ENCODE peak calls at places on chromosomes 3 and 15, in seven cellular contexts. A is right lobe of liver, W is BJ, U is transverse colon, M is GM13976, G is omental fat pad, T is fibroblast of pulmonary artery. X is an unnamed sample.

GRCh38 chr3:56269755-56270154 is 198.5 kb downstream of the ERC2 start:
- DNase-seq in W (no peak), G (no peak), M (no peak), A (no peak), U (no peak), T (peak; percentile 67), X (no peak)

GRCh38 chr3:192831111-192831644 is 86.5 kb downstream of the MB21D2 start:
- DNase-seq in A (no peak), M (no peak), T (peak; percentile 82), G (no peak), U (no peak), W (no peak), X (no peak)

GRCh38 chr3:48561045-48561736 is 2.4 kb downstream of the UCN2 start:
- DNase-seq in G (peak; percentile 38), M (peak; percentile 79), A (peak; percentile 60), W (no peak), T (peak; percentile 47), U (peak; percentile 61), X (peak; percentile 66)

GRCh38 chr15:40957041-40957555 is 3.8 kb downstream of the CHAC1 start:
- DNase-seq in T (no peak), W (no peak), A (no peak), G (no peak), U (no peak), M (no peak), X (no peak)

GRCh38 chr3:194095464-194095863 is 40.5 kb upstream of the HES1 start:
- DNase-seq in A (peak; percentile 85), G (no peak), W (no peak), U (peak; percentile 71), M (no peak), T (peak; percentile 23), X (peak; percentile 23)

GRCh38 chr15:48962662-48963523 is 826 bp downstream of the SHC4 start:
- DNase-seq in T (peak; percentile 59), U (no peak), W (no peak), M (peak; percentile 32), A (peak; percentile 50), G (no peak), X (peak; percentile 33)

GRCh38 chr3:152444029-152444641 is 175.4 kb downstream of the MBNL1 start:
- DNase-seq in W (peak; percentile 21), M (peak; percentile 31), G (no peak), A (no peak), T (peak; percentile 82), U (no peak), X (no peak)

GRCh38 chr15:72787521-72787920 is 4.0 kb upstream of the ADPGK start:
- DNase-seq in U (no peak), W (no peak), G (no peak), M (no peak), T (no peak), A (no peak), X (no peak)

GRCh38 chr15:69887018-69887417 is 210.7 kb downstream of the TLE3 start:
- DNase-seq in G (no peak), M (no peak), A (no peak), U (no peak), T (no peak), W (no peak), X (no peak)

GRCh38 chr15:94793641-94794040 is 562.3 kb downstream of the MCTP2 start:
- DNase-seq in M (no peak), U (no peak), A (no peak), G (no peak), W (no peak), T (no peak), X (no peak)

GRCh38 chr3:89606151-89606550 is 498.7 kb downstream of the EPHA3 start:
- DNase-seq in G (no peak), U (no peak), A (no peak), M (no peak), T (peak; percentile 2), W (no peak), X (no peak)

GRCh38 chr3:149547954-149548728 is 73.6 kb downstream of the TM4SF4 start:
- DNase-seq in U (peak; percentile 51), T (peak; percentile 92), M (no peak), A (peak; percentile 47), W (peak; percentile 32), G (no peak), X (no peak)

GRCh38 chr15:59245583-59245982 is 38.9 kb downstream of the LDHAL6B start:
- DNase-seq in M (no peak), G (no peak), U (no peak), T (no peak), W (no peak), A (no peak), X (no peak)

GRCh38 chr3:61250784-61251173 is 473 bp downstream of the FHIT start:
- DNase-seq in W (no peak), A (peak; percentile 38), U (peak; percentile 40), T (no peak), M (peak; percentile 39), G (no peak), X (peak; percentile 61)

GRCh38 chr3:126136428-126137220 is 43.8 kb downstream of the ALDH1L1 start:
- DNase-seq in A (peak; percentile 8), M (no peak), U (peak; percentile 4), T (no peak), W (no peak), G (no peak), X (no peak)

GRCh38 chr3:39541917-39542329 is 74.4 kb downstream of the MOBP start:
- DNase-seq in G (no peak), T (peak; percentile 56), M (no peak), A (no peak), U (no peak), W (no peak), X (no peak)

GRCh38 chr15:39025331-39025730 is 460.7 kb upstream of the RASGRP1 start:
- DNase-seq in W (peak; percentile 28), G (no peak), A (no peak), U (no peak), T (peak; percentile 13), M (no peak), X (no peak)

GRCh38 chr15:62363913-62364312 is 198.8 kb upstream of the C2CD4B start:
- DNase-seq in A (no peak), T (no peak), U (no peak), M (no peak), G (no peak), W (no peak), X (no peak)

GRCh38 chr15:85821545-85821944 is 26.8 kb upstream of the KLHL25 start:
- DNase-seq in G (no peak), W (no peak), A (no peak), T (no peak), U (no peak), M (no peak), X (no peak)

GRCh38 chr3:50627407-50628051 is 10.6 kb downstream of the MAPKAPK3 start:
- DNase-seq in G (no peak), A (no peak), T (peak; percentile 34), W (no peak), M (peak; percentile 56), U (no peak), X (peak; percentile 51)

GRCh38 chr15:50476143-50476542 is 51.9 kb downstream of the USP8 start:
- DNase-seq in T (no peak), G (no peak), A (no peak), M (no peak), W (no peak), U (no peak), X (no peak)

GRCh38 chr15:70505971-70506887 is 257.1 kb downstream of the UACA start:
- DNase-seq in G (no peak), U (no peak), T (no peak), A (no peak), M (no peak), W (no peak), X (no peak)

GRCh38 chr3:72594615-72595215 is 253.5 kb downstream of the SHQ1 start:
- DNase-seq in W (no peak), T (no peak), A (no peak), G (no peak), U (no peak), M (no peak), X (no peak)

GRCh38 chr15:78930577-78931388 is 14.1 kb downstream of the CTSH start:
- DNase-seq in M (no peak), T (peak; percentile 74), A (peak; percentile 67), W (peak; percentile 87), G (no peak), U (no peak), X (no peak)

GRCh38 chr3:136070953-136071949 is 105.7 kb downstream of the PPP2R3A start:
- DNase-seq in M (no peak), T (peak; percentile 87), G (no peak), U (no peak), A (no peak), W (peak; percentile 80), X (no peak)

GRCh38 chr3:46693038-46693896 is at the start of gene ALS2CL:
- DNase-seq in A (peak; percentile 75), M (peak; percentile 79), T (no peak), U (peak; percentile 81), G (peak; percentile 27), W (no peak), X (peak; percentile 62)

GRCh38 chr3:116863842-116864626 is 154.5 kb downstream of the TUSC7 start:
- DNase-seq in A (no peak), T (peak; percentile 65), G (no peak), W (no peak), M (peak; percentile 4), U (no peak), X (no peak)
- TF ChIP-seq CTCF in A (no peak), T (peak; percentile 49), G (no peak), W (peak; percentile 40), M (peak; percentile 24), U (peak; percentile 31), X (no peak)

GRCh38 chr3:63576826-63577225 is 75.6 kb upstream of the SNTN start:
- DNase-seq in G (no peak), W (no peak), T (no peak), U (no peak), M (no peak), A (no peak), X (no peak)
- TF ChIP-seq CTCF in G (no peak), W (no peak), T (no peak), U (no peak), M (no peak), A (no peak), X (no peak)

GRCh38 chr3:65170357-65171090 is 482.7 kb upstream of the ADAMTS9 start:
- DNase-seq in W (peak; percentile 26), G (peak; percentile 85), A (peak; percentile 56), M (no peak), U (peak; percentile 76), T (peak; percentile 96), X (no peak)
- TF ChIP-seq CTCF in W (peak; percentile 42), G (peak; percentile 17), A (peak; percentile 40), M (no peak), U (no peak), T (peak; percentile 50), X (no peak)

DNA sequence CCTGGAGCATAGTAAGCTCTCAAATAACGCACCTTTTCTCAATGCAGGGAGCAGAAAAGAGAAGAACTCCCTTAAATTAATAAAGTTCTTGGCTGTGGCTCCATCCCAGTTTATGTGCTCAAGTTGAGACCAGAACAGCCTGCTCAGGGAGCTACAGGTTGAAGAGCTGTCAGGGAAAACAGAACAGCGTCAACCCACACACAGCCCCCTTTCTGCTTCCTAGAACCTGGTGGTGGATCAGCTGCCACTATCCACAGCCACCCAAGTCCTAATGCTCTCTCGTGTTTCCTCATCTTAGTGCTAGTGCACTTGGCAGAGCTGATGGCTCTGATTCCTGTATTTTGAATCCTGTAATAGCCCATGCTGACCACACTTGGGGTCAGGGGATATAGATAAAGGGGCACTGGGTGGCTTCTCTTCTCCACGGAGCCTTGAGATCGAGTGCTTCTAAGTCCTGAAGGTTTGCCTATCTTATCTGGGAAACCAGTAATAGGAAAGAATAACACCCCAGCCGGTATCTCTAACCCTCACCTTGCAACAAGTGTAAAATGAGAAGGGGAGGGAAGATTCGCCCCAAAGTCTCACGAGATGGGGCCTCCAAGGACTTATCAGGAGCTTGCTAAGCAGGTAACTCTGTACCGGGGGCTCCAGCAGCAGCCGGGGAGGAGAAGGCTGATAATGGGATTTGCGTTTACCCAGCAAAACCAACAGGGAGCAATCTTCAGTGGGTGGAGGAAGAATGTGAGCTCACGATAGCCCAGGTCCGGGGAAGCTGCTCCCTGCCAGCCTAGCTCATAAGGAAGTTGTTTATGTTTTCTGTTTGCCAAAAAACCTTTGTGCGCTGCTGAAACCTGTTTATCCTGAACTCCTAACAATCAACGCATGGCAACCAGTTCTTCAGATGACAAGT is 136.2 kb upstream of the ICE2 start:
- DNase-seq in U (peak; percentile 40), G (no peak), T (no peak), W (no peak), A (no peak), M (no peak), X (no peak)
- TF ChIP-seq CTCF in U (no peak), G (no peak), T (no peak), W (no peak), A (no peak), M (no peak), X (no peak)